ENCODE peak calls at places on chromosome X, in five cellular contexts. N, Y, A, Z and U are unnamed samples. For H3K36me3 and H3K27me3, the result is how much of the 10 kb centered on the place peaks cover.

GRCh38 chrX:66728818-66729271 is 90.0 kb upstream of the EDA2R start:
- DNase-seq in A (peak), Y (peak), N (peak), Z (peak), U (peak)

GRCh38 chrX:19121898-19122640 is at the start of gene ADGRG2:
- DNase-seq in Y (peak), A (peak), Z (no peak), N (peak), U (peak)

GRCh38 chrX:32571579-32571978 is 639.8 kb downstream of the DMD start:
- DNase-seq in Z (no peak), Y (no peak), N (no peak), A (no peak), U (no peak)

GRCh38 chrX:79440336-79440735 is 73.2 kb upstream of the ITM2A start:
- DNase-seq in Y (no peak), Z (no peak), N (no peak), A (no peak), U (no peak)

GRCh38 chrX:148466292-148466691 is 34.1 kb upstream of the AFF2 start:
- DNase-seq in A (no peak), N (no peak), Y (no peak), Z (no peak), U (no peak)

GRCh38 chrX:2540426-2540942 is 39.7 kb upstream of the DHRSX start:
- DNase-seq in A (no peak), Z (no peak), Y (no peak), N (no peak), U (no peak)

GRCh38 chrX:2417205-2417604 is 83.6 kb downstream of the DHRSX start:
- DNase-seq in Z (no peak), N (no peak), A (no peak), Y (no peak), U (no peak)

GRCh38 chrX:30635630-30636029 is 17.6 kb upstream of the GK start:
- DNase-seq in Z (no peak), A (no peak), Y (no peak), N (peak), U (no peak)

GRCh38 chrX:107683931-107684330 is 55.6 kb downstream of the PRPS1 start:
- DNase-seq in Y (no peak), N (no peak), Z (no peak), A (no peak), U (no peak)

GRCh38 chrX:39854772-39855747 is 242.7 kb downstream of the BCOR start:
- DNase-seq in A (no peak), Y (no peak), Z (no peak), N (no peak), U (peak)

GRCh38 chrX:151879856-151880255 is 32.8 kb upstream of the MAGEA4 start:
- DNase-seq in N (no peak), Z (no peak), A (no peak), Y (no peak), U (no peak)

GRCh38 chrX:17183566-17183965 is 191.4 kb upstream of the NHS start:
- DNase-seq in A (no peak), N (no peak), Y (no peak), Z (no peak), U (no peak)

GRCh38 chrX:39487166-39488006 is 610.4 kb downstream of the BCOR start:
- DNase-seq in Y (no peak), A (no peak), Z (no peak), N (no peak), U (no peak)

GRCh38 chrX:101485212-101486064 is at the start of gene ARMCX4:
- DNase-seq in A (peak), Z (peak), N (peak), Y (peak), U (peak)

GRCh38 chrX:110442631-110443030 is 84.0 kb downstream of the RTL9 start:
- DNase-seq in Z (no peak), A (peak), N (peak), Y (no peak), U (peak)

GRCh38 chrX:116749943-116750342 is 287.2 kb upstream of the CT83 start:
- DNase-seq in Y (no peak), N (no peak), Z (no peak), A (no peak), U (no peak)

GRCh38 chrX:104270916-104271512 is 16.3 kb upstream of the ESX1 start:
- DNase-seq in N (peak), Y (peak), A (peak), Z (peak), U (peak)

GRCh38 chrX:30893206-30893605 is 4.2 kb upstream of the TAB3 start:
- DNase-seq in Y (no peak), N (no peak), A (no peak), Z (no peak), U (no peak)

GRCh38 chrX:86137071-86137470 is 11.2 kb upstream of the DACH2 start:
- DNase-seq in Z (no peak), A (no peak), N (no peak), Y (no peak), U (no peak)

DNA sequence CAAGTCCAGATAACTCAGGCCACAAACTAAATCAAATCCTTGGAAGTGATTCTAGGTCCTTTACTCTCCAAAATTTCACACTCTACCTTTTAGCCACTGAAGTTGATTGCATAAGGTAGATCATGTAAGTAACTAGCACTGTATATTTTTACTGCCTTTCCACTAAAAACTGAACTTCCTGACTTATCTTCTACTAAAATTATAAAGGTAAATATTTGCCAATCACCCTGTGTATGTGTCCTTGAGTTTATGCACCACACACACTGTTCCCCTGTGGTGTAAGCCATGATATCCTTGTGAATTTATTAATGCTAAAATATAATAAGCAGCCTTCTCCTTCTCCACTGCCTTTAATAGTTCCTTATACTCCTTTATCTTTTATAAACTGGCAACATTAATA is 25.6 kb downstream of the RPS6KA6 start:
- DNase-seq in Z (no peak), N (no peak), Y (no peak), A (no peak), U (no peak)
- H3K36me3 ChIP-seq in Z (under half), N (under half), Y (under half), A (under half), U (under half)

DNA sequence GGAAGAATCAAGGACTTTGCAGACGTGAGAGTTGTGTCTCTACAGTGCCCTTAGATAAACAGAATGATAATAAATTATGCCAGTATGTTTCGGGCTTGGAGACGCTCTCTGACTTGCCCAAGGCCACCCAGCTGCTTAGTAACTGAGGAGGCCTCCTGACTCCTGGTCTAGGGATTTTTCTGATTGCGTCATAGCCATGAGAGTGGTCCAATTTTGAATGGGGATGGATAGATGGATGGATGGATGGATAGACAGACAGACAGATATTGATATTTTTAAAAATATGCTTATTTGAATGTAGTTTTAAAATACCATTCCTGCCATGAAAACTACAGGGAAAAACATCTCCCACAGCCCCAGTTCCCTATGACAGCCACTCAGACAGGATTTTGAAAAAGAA is 15.5 kb downstream of the ARHGAP36 start:
- DNase-seq in N (no peak), A (no peak), Y (no peak), Z (no peak), U (no peak)
- H3K27me3 ChIP-seq in N (under half), A (half or more), Y (under half), Z (under half), U (under half)

GRCh38 chrX:47221756-47222155 is 3.3 kb downstream of the CDK16 start:
- DNase-seq in Y (no peak), N (no peak), A (no peak), Z (no peak), U (no peak)
- H3K36me3 ChIP-seq in Y (under half), N (under half), A (under half), Z (under half), U (under half)

GRCh38 chrX:15298201-15298600 is 17.2 kb downstream of the ASB11 start:
- DNase-seq in N (no peak), Z (no peak), Y (no peak), A (no peak), U (no peak)
- H3K27me3 ChIP-seq in N (under half), Z (under half), Y (under half), A (under half), U (under half)